ENCODE peak calls at places on chromosomes 1 and 21, in nine cellular contexts. U is HEK293T; C is T-cell; B is activated naive CD4-positive, alpha-beta T cell; F is nephron progenitor cell; P is tibial nerve; S is CD4-positive, alpha-beta memory T cell; W is K562; M is activated CD4-positive, alpha-beta memory T cell treated with anti-CD3 and anti-CD28 coated beads, Interleukin-2, amount 10 ng/mL, durations not matched to agents 7 days and 5 days. A is an unnamed sample.

GRCh38 chr1:208100906-208101305 is 143.3 kb downstream of the PLXNA2 start:
- DNase-seq in B (no peak), U (no peak), P (no peak), C (no peak), F (no peak), W (no peak), M (no peak), S (no peak), A (no peak)

GRCh38 chr1:2038229-2038628 is 12.0 kb upstream of the PRKCZ start:
- DNase-seq in B (no peak), W (no peak), F (no peak), M (no peak), S (no peak), U (no peak), C (no peak), P (no peak), A (no peak)

GRCh38 chr1:30287976-30288375 is 435.4 kb downstream of the MATN1 start:
- DNase-seq in S (no peak), U (no peak), F (no peak), P (no peak), B (no peak), C (no peak), W (no peak), M (no peak), A (no peak)

GRCh38 chr1:86753700-86754099 is 49.3 kb downstream of the SH3GLB1 start:
- DNase-seq in W (no peak), F (no peak), P (no peak), S (no peak), M (no peak), C (no peak), U (peak), B (no peak), A (peak)

GRCh38 chr21:38898422-38899098 is 92.8 kb downstream of the ETS2 start:
- DNase-seq in C (no peak), P (no peak), F (no peak), U (no peak), B (no peak), S (no peak), W (no peak), M (no peak), A (no peak)

GRCh38 chr1:17507916-17508315 is 31.6 kb upstream of the ARHGEF10L start:
- DNase-seq in C (no peak), P (no peak), M (no peak), B (no peak), U (peak), W (no peak), S (no peak), F (no peak), A (no peak)

GRCh38 chr1:61053281-61053711 is 29.1 kb upstream of the NFIA start:
- DNase-seq in C (no peak), S (no peak), B (no peak), M (no peak), W (no peak), F (no peak), P (no peak), U (no peak), A (no peak)

GRCh38 chr21:21018841-21019240 is 20.6 kb downstream of the NCAM2 start:
- DNase-seq in M (no peak), P (no peak), S (no peak), F (no peak), C (no peak), U (no peak), B (no peak), W (no peak), A (no peak)

GRCh38 chr1:182029002-182029378 is 32.5 kb downstream of the ZNF648 start:
- DNase-seq in S (no peak), F (no peak), P (no peak), C (no peak), M (no peak), W (no peak), U (no peak), B (no peak), A (no peak)

GRCh38 chr1:234961468-234962339 is 166.9 kb downstream of the TOMM20 start:
- DNase-seq in P (no peak), S (peak), C (no peak), U (no peak), M (no peak), B (no peak), W (no peak), F (no peak), A (peak)

GRCh38 chr1:32240140-32240951 is 6.7 kb upstream of the FAM167B start:
- DNase-seq in C (peak), M (peak), P (peak), F (peak), U (no peak), W (no peak), B (no peak), S (peak), A (peak)

GRCh38 chr21:33025106-33025470 is 647 bp upstream of the OLIG2 start:
- DNase-seq in B (no peak), S (no peak), F (peak), W (no peak), U (peak), P (no peak), M (no peak), C (no peak), A (peak)

GRCh38 chr1:207418336-207418735 is 35.8 kb upstream of the CR2 start:
- DNase-seq in F (no peak), S (no peak), C (no peak), P (no peak), W (no peak), B (no peak), M (no peak), U (no peak), A (no peak)

GRCh38 chr21:43361127-43361492 is 65.8 kb downstream of the SIK1 start:
- DNase-seq in U (no peak), C (no peak), P (no peak), W (no peak), F (peak), S (no peak), M (peak), B (no peak), A (no peak)

GRCh38 chr21:31886896-31887595 is 14.2 kb downstream of the HUNK start:
- DNase-seq in S (no peak), F (no peak), C (no peak), U (no peak), M (no peak), P (no peak), W (no peak), B (no peak), A (no peak)

GRCh38 chr1:59026472-59026948 is 242.7 kb upstream of the JUN start:
- DNase-seq in W (no peak), P (no peak), S (no peak), C (no peak), B (no peak), U (no peak), M (no peak), F (no peak), A (no peak)

GRCh38 chr1:1185101-1185765 is 11.6 kb downstream of the TTLL10 start:
- DNase-seq in W (peak), S (no peak), C (no peak), B (no peak), M (no peak), P (no peak), U (no peak), F (peak), A (no peak)

GRCh38 chr1:231242516-231243198 is 1.6 kb downstream of the GNPAT start:
- DNase-seq in W (peak), F (no peak), P (no peak), C (no peak), U (no peak), S (no peak), M (no peak), B (no peak), A (peak)

GRCh38 chr1:156282143-156282478 is 514 bp downstream of the SMG5 start:
- DNase-seq in W (no peak), M (no peak), F (no peak), U (peak), S (no peak), C (no peak), P (no peak), B (no peak), A (no peak)

A was measured in erythroblast.